ENCODE peak calls at places on chromosome 2, in four cellular contexts. One of them, this sample, is unnamed.

GRCh38 chr2:194526121-194526520 is 1130.9 kb upstream of the SLC39A10 start:
- DNase-seq in H9: no peak
- DNase-seq in NCI-H82: no peak
- DNase-seq in HEK293T: no peak
- DNase-seq in this sample: no peak

GRCh38 chr2:233449921-233450853 is 95.9 kb downstream of the DGKD start:
- DNase-seq in H9: no peak
- DNase-seq in NCI-H82: peak; percentile 8
- DNase-seq in HEK293T: no peak
- DNase-seq in this sample: no peak

GRCh38 chr2:9771101-9771449 is 72.2 kb upstream of the TAF1B start:
- DNase-seq in NCI-H82: no peak
- DNase-seq in H9: no peak
- DNase-seq in HEK293T: no peak
- DNase-seq in this sample: no peak

GRCh38 chr2:28398101-28398834 is 5.6 kb downstream of the FOSL2 start:
- DNase-seq in NCI-H82: no peak
- DNase-seq in H9: no peak
- DNase-seq in HEK293T: no peak
- DNase-seq in this sample: no peak

GRCh38 chr2:104286806-104287205 is 567.1 kb upstream of the POU3F3 start:
- DNase-seq in HEK293T: peak; percentile 13
- DNase-seq in NCI-H82: no peak
- DNase-seq in H9: peak; percentile 54
- DNase-seq in this sample: no peak

GRCh38 chr2:57878573-57878910 is 168.1 kb upstream of the VRK2 start:
- DNase-seq in H9: no peak
- DNase-seq in HEK293T: no peak
- DNase-seq in NCI-H82: peak; percentile 23
- DNase-seq in this sample: no peak

GRCh38 chr2:40451926-40452605 is at the start of gene SLC8A1:
- DNase-seq in NCI-H82: peak; percentile 77
- DNase-seq in H9: peak; percentile 49
- DNase-seq in HEK293T: peak; percentile 66
- DNase-seq in this sample: peak; percentile 39

GRCh38 chr2:111534816-111535803 is 348.9 kb downstream of the ANAPC1 start:
- DNase-seq in H9: no peak
- DNase-seq in NCI-H82: no peak
- DNase-seq in HEK293T: no peak
- DNase-seq in this sample: peak; percentile 97

GRCh38 chr2:45964226-45964841 is 312.9 kb downstream of the PRKCE start:
- DNase-seq in NCI-H82: no peak
- DNase-seq in H9: no peak
- DNase-seq in HEK293T: no peak
- DNase-seq in this sample: peak; percentile 39

This sample was measured in SK-MEL-5.